ENCODE peak calls at places on chromosome X, in five cellular contexts. C is NT2/D1, Y is H1, Z is SK-N-SH, X is GM12878. L is an unnamed sample.
A peak's percentile ranks its signal among the peaks of the same experiment; 100 is the strongest.

GRCh38 chrX:123138473-123138872 is 45.6 kb upstream of the GRIA3 start:
- DNase-seq in C (no peak), Y (no peak), Z (no peak), X (no peak), L (no peak)

GRCh38 chrX:29468911-29469494 is 746.4 kb upstream of the MAGEB2 start:
- DNase-seq in C (no peak), Y (no peak), Z (no peak), X (no peak), L (no peak)

GRCh38 chrX:50780144-50780543 is 33.9 kb downstream of the SHROOM4 start:
- DNase-seq in C (no peak), Y (no peak), Z (no peak), X (no peak), L (no peak)

GRCh38 chrX:17022205-17022604 is 75.7 kb downstream of the REPS2 start:
- DNase-seq in C (no peak), Y (no peak), Z (no peak), X (no peak), L (no peak)

GRCh38 chrX:69618803-69619202 is 2.9 kb downstream of the EDA start:
- DNase-seq in C (no peak), Y (no peak), Z (peak; percentile 17), X (no peak), L (no peak)

GRCh38 chrX:13876652-13877051 is 59.8 kb upstream of the GPM6B start:
- DNase-seq in C (no peak), Y (no peak), Z (no peak), X (no peak), L (no peak)

GRCh38 chrX:21734175-21734574 is 23.7 kb downstream of the SMPX start:
- DNase-seq in C (no peak), Y (no peak), Z (no peak), X (no peak), L (no peak)

GRCh38 chrX:53256446-53257041 is 24.8 kb downstream of the IQSEC2 start:
- DNase-seq in C (no peak), Y (no peak), Z (peak; percentile 55), X (no peak), L (no peak)

GRCh38 chrX:10620121-10620699 is at the start of gene MID1:
- DNase-seq in C (peak; percentile 83), Y (no peak), Z (peak; percentile 78), X (no peak), L (peak; percentile 55)

GRCh38 chrX:116239944-116240391 is 69.4 kb downstream of the AGTR2 start:
- DNase-seq in C (no peak), Y (no peak), Z (no peak), X (no peak), L (no peak)

GRCh38 chrX:129695535-129695934 is 40.8 kb upstream of the APLN start:
- DNase-seq in C (no peak), Y (no peak), Z (no peak), X (no peak), L (no peak)

GRCh38 chrX:38212246-38212645 is 8.4 kb downstream of the SRPX start:
- DNase-seq in C (no peak), Y (no peak), Z (no peak), X (no peak), L (no peak)

GRCh38 chrX:68833448-68833805 is 4.6 kb downstream of the EFNB1 start:
- DNase-seq in C (no peak), Y (no peak), Z (no peak), X (no peak), L (no peak)

GRCh38 chrX:84044051-84044450 is 143.9 kb downstream of the RPS6KA6 start:
- DNase-seq in C (no peak), Y (no peak), Z (no peak), X (no peak), L (no peak)

GRCh38 chrX:38374431-38374830 is 22.0 kb downstream of the OTC start:
- DNase-seq in C (no peak), Y (no peak), Z (no peak), X (no peak), L (no peak)

GRCh38 chrX:133586443-133586842 is 171.2 kb upstream of the GPC4 start:
- DNase-seq in C (no peak), Y (no peak), Z (no peak), X (no peak), L (no peak)

GRCh38 chrX:153909024-153909979 is 4.8 kb downstream of the AVPR2 start:
- DNase-seq in C (no peak), Y (no peak), Z (peak; percentile 71), X (no peak), L (no peak)

GRCh38 chrX:74049126-74049525 is 254.9 kb upstream of the ZCCHC13 start:
- DNase-seq in C (no peak), Y (no peak), Z (no peak), X (no peak), L (no peak)

GRCh38 chrX:56790778-56791177 is 61.7 kb downstream of the NBDY start:
- DNase-seq in C (no peak), Y (no peak), Z (no peak), X (no peak), L (no peak)

GRCh38 chrX:133229361-133229760 is 11.2 kb upstream of the TFDP3 start:
- DNase-seq in C (no peak), Y (no peak), Z (no peak), X (no peak), L (peak; percentile 50)

GRCh38 chrX:70089575-70090297 is 27.5 kb downstream of the OTUD6A start:
- DNase-seq in C (no peak), Y (no peak), Z (no peak), X (no peak), L (no peak)

GRCh38 chrX:17377795-17378194 is 2.8 kb downstream of the NHS start:
- DNase-seq in C (no peak), Y (no peak), Z (no peak), X (no peak), L (no peak)

GRCh38 chrX:150980186-150980585 is 2.9 kb upstream of the HMGB3 start:
- DNase-seq in C (no peak), Y (no peak), Z (no peak), X (no peak), L (no peak)

GRCh38 chrX:37685452-37686347 is at the start of gene XK:
- DNase-seq in C (peak; percentile 73), Y (peak; percentile 23), Z (peak; percentile 57), X (no peak), L (peak; percentile 71)

GRCh38 chrX:13898603-13899002 is 81.7 kb upstream of the GPM6B start:
- DNase-seq in C (no peak), Y (no peak), Z (no peak), X (no peak), L (no peak)

GRCh38 chrX:31483336-31483735 is 411.5 kb upstream of the FTHL17 start:
- DNase-seq in C (no peak), Y (no peak), Z (no peak), X (no peak), L (no peak)

GRCh38 chrX:39476596-39476995 is 621.2 kb downstream of the BCOR start:
- DNase-seq in C (no peak), Y (no peak), Z (no peak), X (no peak), L (no peak)

GRCh38 chrX:40094900-40095587 is 2.7 kb downstream of the BCOR start:
- DNase-seq in C (no peak), Y (no peak), Z (peak; percentile 30), X (no peak), L (no peak)

GRCh38 chrX:24767557-24767956 is 73.8 kb downstream of the POLA1 start:
- DNase-seq in C (no peak), Y (no peak), Z (no peak), X (no peak), L (no peak)

GRCh38 chrX:44314259-44314734 is 29.2 kb downstream of the EFHC2 start:
- DNase-seq in C (no peak), Y (no peak), Z (peak; percentile 19), X (no peak), L (no peak)

GRCh38 chrX:150357790-150358189 is 5.3 kb upstream of the MAMLD1 start:
- DNase-seq in C (no peak), Y (no peak), Z (no peak), X (no peak), L (no peak)

GRCh38 chrX:147550217-147550616 is 361.5 kb upstream of the FMR1 start:
- DNase-seq in C (peak; percentile 13), Y (no peak), Z (peak; percentile 1), X (no peak), L (no peak)

GRCh38 chrX:77785400-77785745 is 643 bp downstream of the ATRX start:
- DNase-seq in C (no peak), Y (no peak), Z (peak; percentile 74), X (no peak), L (no peak)

GRCh38 chrX:77793950-77794349 is 7.9 kb upstream of the ATRX start:
- DNase-seq in C (no peak), Y (no peak), Z (no peak), X (no peak), L (no peak)

GRCh38 chrX:77785746-77786548 is at the start of gene ATRX:
- DNase-seq in C (peak; percentile 71), Y (peak; percentile 23), Z (peak; percentile 88), X (peak; percentile 50), L (peak; percentile 57)

DNA sequence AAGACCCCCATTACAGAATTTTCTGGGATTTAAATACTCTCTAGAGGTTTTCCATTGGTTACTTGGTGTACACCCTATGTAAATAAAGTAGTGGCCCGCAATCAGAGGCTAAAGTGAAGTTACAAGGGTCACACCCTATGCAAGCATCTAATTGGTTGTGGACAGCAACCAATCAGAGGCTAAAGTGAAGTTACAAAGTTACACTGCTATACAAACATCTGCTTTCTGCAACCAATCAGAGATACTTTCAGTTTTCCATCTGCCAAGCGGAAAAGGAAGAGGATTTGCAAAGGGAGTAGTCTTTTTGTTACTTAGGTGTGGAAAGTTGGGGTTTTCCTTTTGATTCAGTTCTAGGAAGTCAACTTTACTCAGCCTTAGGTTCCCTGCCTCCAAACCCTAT is 2.0 kb upstream of the ATRX start:
- DNase-seq in C (no peak), Y (no peak), Z (no peak), X (no peak), L (peak; percentile 26)
- TF ChIP-seq YY1 in C (no peak), Y (no peak), Z (no peak), X (no peak), L (no peak)

DNA sequence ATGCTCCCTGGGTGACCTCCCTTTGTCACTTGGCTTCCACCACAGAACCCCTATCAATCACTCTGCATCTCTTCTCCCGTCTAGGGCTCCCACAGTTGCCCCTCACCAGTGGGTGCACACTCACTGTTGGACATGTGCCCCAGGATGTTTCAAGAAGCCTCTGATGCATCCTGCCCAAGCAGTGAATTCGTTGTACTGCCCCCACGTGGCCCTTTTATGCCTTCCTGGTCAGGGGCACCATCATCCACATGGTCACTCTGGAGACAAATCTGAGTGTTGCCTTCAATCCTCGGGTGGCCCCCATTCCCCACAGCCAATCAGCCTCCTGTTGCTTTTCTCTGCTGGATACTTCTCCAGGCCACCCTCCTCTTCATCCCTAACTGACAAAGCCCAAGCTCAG is 12.2 kb downstream of the ITIH6 start:
- DNase-seq in C (no peak), Y (no peak), Z (no peak), X (no peak), L (no peak)
- TF ChIP-seq YY1 in C (no peak), Y (no peak), Z (no peak), X (no peak), L (no peak)

GRCh38 chrX:152907084-152907651 is 9.3 kb downstream of the ZNF185 start:
- DNase-seq in C (no peak), Y (no peak), Z (peak; percentile 81), X (no peak), L (no peak)
- TF ChIP-seq YY1 in C (no peak), Y (no peak), Z (no peak), X (no peak), L (no peak)

GRCh38 chrX:12463873-12464272 is 325.6 kb downstream of the FRMPD4 start:
- DNase-seq in C (no peak), Y (no peak), Z (no peak), X (no peak), L (no peak)

GRCh38 chrX:12471061-12471460 is 320.2 kb upstream of the PRPS2 start:
- DNase-seq in C (no peak), Y (no peak), Z (no peak), X (no peak), L (no peak)

GRCh38 chrX:12469296-12469695 is 321.9 kb upstream of the PRPS2 start:
- DNase-seq in C (no peak), Y (no peak), Z (no peak), X (no peak), L (no peak)
- TF ChIP-seq YY1 in C (no peak), Y (no peak), Z (no peak), X (no peak), L (no peak)

L was measured in HCT116.